ENCODE peak calls at places on chromosomes 16 and 17, in seven cellular contexts. K is HFF-Myc, T is endothelial cell, F is nephron progenitor cell, X is neural progenitor cell, I is prostate gland, G is epithelial cell of esophagus. B is an unnamed sample.

GRCh38 chr16:14002416-14002815 is 68.7 kb upstream of the MRTFB start:
- DNase-seq in K (no peak), T (no peak), F (no peak), X (no peak), I (no peak), G (no peak), B (no peak)

GRCh38 chr17:64357191-64357981 is 33.3 kb downstream of the PECAM1 start:
- DNase-seq in K (peak), T (no peak), F (no peak), X (no peak), I (no peak), G (peak), B (peak)

GRCh38 chr16:53131363-53132071 is 76.7 kb downstream of the CHD9 start:
- DNase-seq in K (no peak), T (peak), F (peak), X (no peak), I (peak), G (peak), B (no peak)

GRCh38 chr16:69123894-69124293 is 8.5 kb downstream of the CHTF8 start:
- DNase-seq in K (no peak), T (peak), F (peak), X (peak), I (no peak), G (peak), B (peak)

GRCh38 chr17:40872416-40872815 is 5.4 kb upstream of the KRT12 start:
- DNase-seq in K (no peak), T (no peak), F (no peak), X (no peak), I (no peak), G (no peak), B (peak)

GRCh38 chr17:61366715-61367413 is 32.8 kb upstream of the TBX2 start:
- DNase-seq in K (no peak), T (no peak), F (no peak), X (no peak), I (no peak), G (no peak), B (no peak)

GRCh38 chr17:28372945-28373274 is 1.4 kb downstream of the SARM1 start:
- DNase-seq in K (no peak), T (no peak), F (no peak), X (no peak), I (no peak), G (no peak), B (no peak)

GRCh38 chr16:57994778-57995177 is 5.7 kb downstream of the ZNF319 start:
- DNase-seq in K (no peak), T (peak), F (peak), X (peak), I (no peak), G (peak), B (no peak)

GRCh38 chr17:27582696-27583095 is 48.3 kb upstream of the LGALS9 start:
- DNase-seq in K (no peak), T (no peak), F (no peak), X (no peak), I (no peak), G (no peak), B (no peak)

GRCh38 chr16:24700549-24701392 is 28.7 kb upstream of the TNRC6A start:
- DNase-seq in K (peak), T (no peak), F (no peak), X (no peak), I (peak), G (peak), B (peak)

GRCh38 chr16:66948034-66948821 is 12.8 kb upstream of the CES3 start:
- DNase-seq in K (no peak), T (no peak), F (peak), X (no peak), I (no peak), G (peak), B (no peak)

GRCh38 chr16:68311316-68311620 is 449 bp downstream of the PRMT7 start:
- DNase-seq in K (no peak), T (no peak), F (no peak), X (no peak), I (no peak), G (peak), B (no peak)

GRCh38 chr16:49596119-49596518 is 222.5 kb downstream of the C16orf78 start:
- DNase-seq in K (no peak), T (no peak), F (no peak), X (peak), I (no peak), G (no peak), B (no peak)

GRCh38 chr17:38733315-38734234 is 3.4 kb downstream of the CISD3 start:
- DNase-seq in K (no peak), T (no peak), F (no peak), X (no peak), I (peak), G (no peak), B (no peak)

GRCh38 chr17:53818271-53818670 is 4.5 kb upstream of the KIF2B start:
- DNase-seq in K (no peak), T (no peak), F (no peak), X (no peak), I (no peak), G (no peak), B (no peak)

GRCh38 chr17:44832821-44833220 is 2.7 kb upstream of the GJC1 start:
- DNase-seq in K (no peak), T (no peak), F (no peak), X (peak), I (no peak), G (no peak), B (no peak)
- TF ChIP-seq CTCF in K (no peak), T (no peak), F (no peak), X (peak), I (no peak), G (no peak), B (no peak)

GRCh38 chr17:42502091-42502490 is 34.0 kb upstream of the NAGLU start:
- DNase-seq in K (no peak), T (no peak), F (no peak), X (no peak), I (no peak), G (no peak), B (no peak)
- TF ChIP-seq CTCF in K (no peak), T (no peak), F (no peak), X (no peak), I (no peak), G (no peak), B (no peak)

GRCh38 chr16:85490971-85491771 is 122.0 kb upstream of the GSE1 start:
- DNase-seq in K (no peak), T (peak), F (peak), X (peak), I (no peak), G (no peak), B (no peak)
- TF ChIP-seq CTCF in K (peak), T (peak), F (peak), X (peak), I (no peak), G (peak), B (peak)

GRCh38 chr16:85780281-85780680 is 19.1 kb downstream of the EMC8 start:
- DNase-seq in K (no peak), T (no peak), F (no peak), X (no peak), I (no peak), G (no peak), B (no peak)

GRCh38 chr16:85782476-85782875 is 16.9 kb downstream of the EMC8 start:
- DNase-seq in K (no peak), T (no peak), F (no peak), X (no peak), I (no peak), G (no peak), B (no peak)

GRCh38 chr16:85781156-85781555 is 18.2 kb downstream of the EMC8 start:
- DNase-seq in K (no peak), T (no peak), F (no peak), X (no peak), I (peak), G (no peak), B (no peak)

GRCh38 chr16:85783441-85783840 is 15.9 kb downstream of the EMC8 start:
- DNase-seq in K (no peak), T (no peak), F (no peak), X (no peak), I (no peak), G (no peak), B (no peak)

DNA sequence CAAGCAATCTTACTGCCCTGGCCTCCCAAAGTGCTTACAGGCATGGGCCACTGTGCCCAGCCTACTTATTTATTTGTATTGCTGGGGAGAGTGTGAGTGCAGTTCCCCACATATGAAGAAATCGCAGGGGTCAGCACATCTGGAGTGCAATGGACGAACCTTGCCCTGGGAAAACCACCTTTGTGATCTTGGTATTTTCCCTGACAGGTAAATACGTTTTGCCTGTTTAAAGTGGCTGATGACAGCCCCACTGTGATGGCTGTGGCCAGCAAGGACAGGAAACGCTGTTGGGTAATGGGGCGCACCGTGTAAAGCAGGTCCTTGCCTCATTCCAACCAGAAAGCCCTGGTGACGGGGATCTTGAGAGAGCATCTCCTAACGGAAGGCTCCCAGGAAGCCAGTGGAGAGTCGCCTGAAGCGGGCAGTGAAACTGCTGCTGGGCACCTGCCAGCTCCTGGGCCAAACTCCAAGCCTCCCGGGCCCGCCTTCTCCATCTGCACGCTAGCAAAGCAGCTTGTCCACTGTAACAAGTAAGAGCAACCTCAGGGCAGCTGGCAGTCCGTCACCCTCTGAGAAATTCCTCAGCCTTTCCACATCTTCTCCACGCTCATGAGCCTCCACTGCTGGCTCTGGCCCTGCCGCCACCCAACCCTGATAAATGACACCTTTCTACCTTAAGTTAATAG is 17.5 kb downstream of the EMC8 start:
- DNase-seq in K (no peak), T (no peak), F (no peak), X (no peak), I (peak), G (no peak), B (peak)
- TF ChIP-seq CTCF in K (no peak), T (no peak), F (no peak), X (no peak), I (no peak), G (no peak), B (no peak)

GRCh38 chr17:76397184-76397583 is 12.8 kb downstream of the SPHK1 start:
- DNase-seq in K (no peak), T (no peak), F (no peak), X (no peak), I (no peak), G (no peak), B (no peak)
- TF ChIP-seq CTCF in K (peak), T (no peak), F (no peak), X (no peak), I (no peak), G (no peak), B (no peak)

GRCh38 chr17:81825841-81826471 is 7.1 kb downstream of the MCRIP1 start:
- DNase-seq in K (no peak), T (no peak), F (no peak), X (no peak), I (no peak), G (no peak), B (no peak)
- TF ChIP-seq CTCF in K (no peak), T (no peak), F (no peak), X (no peak), I (no peak), G (no peak), B (no peak)

GRCh38 chr17:3732171-3732570 is 8.5 kb downstream of the HASPIN start:
- DNase-seq in K (no peak), T (no peak), F (no peak), X (no peak), I (no peak), G (no peak), B (no peak)
- TF ChIP-seq CTCF in K (no peak), T (no peak), F (no peak), X (no peak), I (no peak), G (no peak), B (no peak)

DNA sequence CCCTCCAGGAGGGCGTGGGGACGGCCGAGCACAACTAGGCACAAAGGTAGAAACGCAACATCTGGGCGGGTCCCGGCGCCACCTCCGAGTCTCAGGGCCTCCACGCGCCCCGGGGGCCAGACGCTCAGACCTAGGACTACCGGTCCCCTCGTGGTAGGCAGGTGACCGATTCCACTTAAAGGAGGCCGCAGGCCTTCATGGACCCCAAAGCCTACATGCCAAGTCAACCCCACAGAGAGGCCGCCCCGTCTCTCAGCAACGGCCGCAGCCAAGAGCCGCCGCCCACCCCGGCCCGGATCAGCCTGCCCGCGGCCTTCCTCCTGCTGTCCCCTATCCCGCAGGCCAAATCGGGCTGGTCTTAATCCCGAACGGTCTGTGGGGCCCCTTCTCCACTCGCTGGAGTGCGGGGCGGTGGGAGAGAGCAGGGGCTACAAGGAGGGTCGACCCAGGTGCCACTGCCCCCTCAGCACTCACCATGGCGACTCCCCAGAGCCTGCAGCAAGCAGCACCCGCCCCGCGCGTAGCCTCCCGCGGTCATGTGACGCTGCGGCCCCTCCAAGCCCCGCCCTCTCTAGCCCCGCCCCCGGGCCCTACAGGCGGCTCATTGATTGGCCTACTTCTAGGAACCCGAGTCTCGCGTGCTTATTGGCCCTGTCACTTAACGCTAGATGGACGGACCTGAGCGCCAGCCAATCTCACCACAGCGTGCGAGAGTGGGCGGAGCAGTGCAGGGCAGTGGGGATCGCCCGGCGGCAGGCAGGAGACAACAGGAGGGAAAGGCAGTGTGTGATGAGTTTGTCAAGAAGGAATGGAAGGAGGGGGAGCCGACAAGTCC is at the start of gene VPS35:
- DNase-seq in K (peak), T (peak), F (peak), X (peak), I (peak), G (peak), B (peak)
- TF ChIP-seq CTCF in K (peak), T (peak), F (no peak), X (peak), I (no peak), G (no peak), B (peak)